ENCODE peak calls at places on chromosome 15, in nine cellular contexts. Z is WTC11, Y is IMR-90, A is fibroblast of pulmonary artery, H is GM20000, D is colonic mucosa, G is kidney epithelial cell, X is astrocyte, P is dorsolateral prefrontal cortex. I is an unnamed sample.

GRCh38 chr15:63221346-63221745 is 31.9 kb downstream of the RAB8B start:
- DNase-seq in Z (no peak), Y (peak; percentile 37), A (peak; percentile 54), H (no peak), D (no peak), G (no peak), X (no peak), P (no peak), I (no peak)

GRCh38 chr15:80856400-80856799 is 77.2 kb downstream of the CEMIP start:
- DNase-seq in Z (no peak), Y (no peak), A (no peak), H (no peak), D (no peak), G (no peak), X (no peak), P (no peak), I (no peak)

GRCh38 chr15:76176487-76177085 is 116.8 kb downstream of the TMEM266 start:
- DNase-seq in Z (no peak), Y (no peak), A (no peak), H (no peak), D (no peak), G (no peak), X (no peak), P (no peak), I (no peak)

GRCh38 chr15:45307230-45307924 is 55.3 kb downstream of the SLC28A2 start:
- DNase-seq in Z (no peak), Y (peak; percentile 59), A (peak; percentile 67), H (peak; percentile 73), D (no peak), G (no peak), X (peak; percentile 65), P (no peak), I (peak; percentile 13)

GRCh38 chr15:76150508-76150907 is 90.7 kb downstream of the TMEM266 start:
- DNase-seq in Z (no peak), Y (no peak), A (no peak), H (no peak), D (no peak), G (no peak), X (no peak), P (no peak), I (no peak)

GRCh38 chr15:77696871-77697270 is 64.2 kb upstream of the LINGO1 start:
- DNase-seq in Z (no peak), Y (no peak), A (no peak), H (no peak), D (no peak), G (no peak), X (no peak), P (no peak), I (no peak)

GRCh38 chr15:48507416-48508065 is 138.0 kb downstream of the FBN1 start:
- DNase-seq in Z (peak; percentile 18), Y (peak; percentile 60), A (peak; percentile 85), H (peak; percentile 39), D (peak; percentile 24), G (peak; percentile 16), X (peak; percentile 45), P (no peak), I (no peak)

GRCh38 chr15:36911322-36911944 is 188.9 kb downstream of the MEIS2 start:
- DNase-seq in Z (no peak), Y (peak; percentile 88), A (peak; percentile 67), H (no peak), D (no peak), G (peak; percentile 12), X (peak; percentile 74), P (no peak), I (peak; percentile 83)

GRCh38 chr15:58952751-58953150 is 19.3 kb upstream of the SLTM start:
- DNase-seq in Z (no peak), Y (peak; percentile 52), A (peak; percentile 34), H (no peak), D (no peak), G (no peak), X (peak; percentile 44), P (no peak), I (no peak)

GRCh38 chr15:75693501-75694240 is 19.0 kb downstream of the CSPG4 start:
- DNase-seq in Z (no peak), Y (peak; percentile 76), A (peak; percentile 71), H (peak; percentile 20), D (no peak), G (no peak), X (peak; percentile 77), P (no peak), I (no peak)

GRCh38 chr15:50128266-50128665 is 9.2 kb upstream of the ATP8B4 start:
- DNase-seq in Z (peak; percentile 14), Y (no peak), A (no peak), H (no peak), D (peak; percentile 44), G (no peak), X (no peak), P (no peak), I (no peak)
- TF ChIP-seq CTCF in Z (no peak), Y (no peak), A (no peak), H (no peak), D (no peak), G (no peak), X (no peak), P (no peak), I (no peak)

DNA sequence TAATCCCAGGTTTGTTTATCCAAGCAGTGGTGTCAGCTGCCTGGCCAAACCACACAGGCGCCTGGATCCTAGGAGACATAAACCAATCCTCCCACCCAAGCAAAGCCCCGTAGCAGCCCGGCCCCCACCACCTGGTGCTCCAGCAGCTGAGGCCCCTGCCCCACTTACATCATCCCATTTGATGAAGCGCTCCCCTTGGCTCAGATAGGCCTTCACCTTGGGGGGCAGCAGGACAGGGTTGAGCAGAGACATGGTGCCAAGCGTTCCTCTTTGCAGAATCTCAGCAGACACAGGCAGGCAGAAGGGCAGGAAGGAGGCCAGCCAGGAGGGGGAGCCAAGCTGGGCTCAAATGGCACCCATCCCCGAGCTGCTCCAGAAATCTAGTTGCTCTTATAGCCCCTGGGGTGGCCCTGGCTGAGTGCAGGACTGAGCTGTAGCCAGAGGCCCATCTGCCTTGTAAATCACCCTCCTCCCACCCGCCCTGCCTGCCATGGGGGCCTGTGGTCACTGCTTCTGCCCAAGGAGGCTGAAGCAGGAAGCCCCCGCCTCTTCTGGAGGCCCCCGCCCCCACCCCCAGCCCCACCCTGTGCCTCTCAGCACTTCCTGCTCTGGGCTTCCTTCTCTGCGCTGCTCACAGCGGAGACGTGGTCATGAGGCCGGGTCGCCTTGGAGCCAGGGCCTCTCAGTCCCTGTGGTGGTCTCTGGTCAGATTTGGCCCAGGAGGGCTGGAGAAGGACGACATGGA is at the start of gene PLCB2:
- DNase-seq in Z (peak; percentile 44), Y (no peak), A (no peak), H (peak; percentile 78), D (peak; percentile 49), G (no peak), X (no peak), P (no peak), I (no peak)
- TF ChIP-seq CTCF in Z (no peak), Y (peak; percentile 38), A (peak; percentile 27), H (no peak), D (no peak), G (peak; percentile 33), X (peak; percentile 10), P (no peak), I (peak; percentile 52)

GRCh38 chr15:52529940-52530339 is 1.3 kb upstream of the MYO5A start:
- DNase-seq in Z (no peak), Y (no peak), A (no peak), H (no peak), D (no peak), G (no peak), X (no peak), P (no peak), I (no peak)

GRCh38 chr15:52527898-52528464 is 699 bp downstream of the MYO5A start:
- DNase-seq in Z (no peak), Y (peak; percentile 33), A (peak; percentile 27), H (peak; percentile 56), D (peak; percentile 19), G (no peak), X (peak; percentile 18), P (peak; percentile 33), I (no peak)

GRCh38 chr15:52529289-52529929 is 729 bp upstream of the MYO5A start:
- DNase-seq in Z (peak; percentile 25), Y (no peak), A (no peak), H (peak; percentile 46), D (peak; percentile 23), G (no peak), X (no peak), P (no peak), I (no peak)

GRCh38 chr15:52527196-52527897 is 1.3 kb downstream of the MYO5A start:
- DNase-seq in Z (no peak), Y (no peak), A (no peak), H (no peak), D (no peak), G (no peak), X (no peak), P (no peak), I (no peak)

DNA sequence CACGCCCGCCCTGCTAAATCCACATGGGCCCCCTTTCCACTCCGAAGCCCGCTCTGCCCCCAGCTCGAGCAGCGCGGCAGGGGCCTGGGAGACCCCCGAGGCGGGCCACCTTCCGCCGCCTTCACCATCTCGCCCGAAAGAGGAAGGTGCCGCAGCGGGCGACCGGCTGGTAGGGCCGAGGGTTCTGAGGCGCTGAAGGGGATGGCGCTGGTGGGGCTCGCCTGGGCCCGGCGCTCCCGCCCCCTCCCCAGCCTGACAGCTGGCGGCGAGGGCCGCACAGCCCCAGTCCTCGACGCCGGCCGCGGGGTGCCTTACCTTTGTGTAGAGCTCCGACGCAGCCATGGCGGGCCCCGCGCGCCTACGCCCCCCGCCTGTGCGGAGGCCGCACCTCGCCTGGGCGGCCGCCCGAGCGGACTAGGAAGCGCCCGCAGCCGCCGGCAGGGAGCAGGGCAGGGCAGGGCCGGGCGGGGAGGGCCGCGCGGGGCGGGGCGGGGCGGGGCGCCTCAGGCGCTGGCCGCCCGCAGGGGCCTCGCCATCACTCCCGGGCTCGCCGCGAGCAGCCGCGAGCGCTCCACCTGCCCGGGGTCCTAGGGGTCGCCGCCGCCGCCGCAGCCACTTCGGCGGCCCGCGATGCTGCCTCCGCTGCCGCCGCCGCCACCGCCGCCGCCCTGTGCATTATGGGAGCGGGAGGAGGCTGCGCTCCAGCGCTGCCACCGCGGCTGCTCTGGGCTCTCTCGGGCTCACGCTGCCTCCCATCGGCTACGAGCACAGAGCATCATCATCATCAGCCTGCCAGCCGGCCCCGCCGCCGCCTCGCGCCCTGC is at the start of gene MYO5A:
- DNase-seq in Z (peak; percentile 78), Y (peak; percentile 71), A (peak; percentile 69), H (peak; percentile 93), D (peak; percentile 60), G (no peak), X (peak; percentile 40), P (peak; percentile 68), I (peak; percentile 20)
- TF ChIP-seq CTCF in Z (no peak), Y (peak; percentile 27), A (no peak), H (no peak), D (no peak), G (no peak), X (no peak), P (peak; percentile 40), I (peak; percentile 7)

DNA sequence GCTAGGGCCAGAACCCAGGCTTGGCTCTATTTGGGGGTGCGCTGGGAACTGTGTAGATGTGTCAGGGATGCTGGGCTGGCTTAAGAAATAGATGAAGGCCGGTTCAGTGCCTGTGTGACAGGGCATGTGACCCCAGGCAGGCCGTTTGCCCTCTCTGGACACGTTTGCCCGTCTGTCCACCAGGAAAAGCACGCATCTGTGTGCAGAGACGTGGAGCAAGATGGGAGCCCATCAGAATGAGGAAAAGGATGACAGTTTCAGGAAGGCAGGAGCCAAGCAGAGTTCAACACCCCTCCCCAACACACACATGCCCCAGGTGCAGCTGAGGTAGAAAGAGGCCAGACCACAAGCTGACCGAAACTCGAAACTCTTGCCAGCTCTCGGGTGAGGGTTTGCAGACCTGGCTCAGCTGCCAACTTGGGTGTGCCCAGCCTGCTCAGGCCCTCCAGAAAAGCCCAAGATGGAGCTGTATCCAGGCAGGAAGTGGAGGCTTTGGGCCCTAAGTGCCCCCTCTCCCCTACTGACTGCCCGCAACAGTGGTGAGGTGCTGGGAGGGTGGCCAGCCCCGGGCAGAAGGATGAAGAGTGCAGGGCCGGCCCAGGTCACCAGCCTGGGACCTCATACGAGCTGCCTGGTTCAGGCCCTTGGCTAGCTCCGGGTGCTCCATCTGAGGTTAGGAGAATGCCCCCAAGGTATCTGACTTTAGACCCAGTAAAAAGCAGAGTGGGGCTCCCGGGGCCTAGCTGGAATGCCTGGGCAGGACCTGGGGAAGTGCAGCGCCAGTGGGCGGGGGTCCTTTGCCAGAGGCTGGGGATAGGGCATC is 10.2 kb upstream of the MESP1 start:
- DNase-seq in Z (no peak), Y (no peak), A (no peak), H (no peak), D (no peak), G (no peak), X (no peak), P (no peak), I (no peak)
- TF ChIP-seq CTCF in Z (no peak), Y (no peak), A (no peak), H (no peak), D (peak; percentile 34), G (no peak), X (no peak), P (no peak), I (no peak)

I was measured in retinal pigment epithelial cell.